ENCODE peak calls at places on chromosome 3, in seven cellular contexts. One of them, this sample, is unnamed.

GRCh38 chr3:126266291-126266840 is 86.0 kb upstream of the ALDH1L1 start:
- DNase-seq in activated naive CD4-positive, alpha-beta T cell treated with anti-CD3 and anti-CD28 coated beads, Interleukin-2, amount 10 ng/mL, durations not matched to agents 7 days and 5 days: no peak
- DNase-seq in GM04503: no peak
- DNase-seq in cardiac muscle cell: no peak
- DNase-seq in IMR-90: peak; percentile 10
- DNase-seq in PC-3: no peak
- DNase-seq in GM10248: no peak
- DNase-seq in this sample: no peak

GRCh38 chr3:139358857-139359562 is 15.2 kb downstream of the MRPS22 start:
- DNase-seq in activated naive CD4-positive, alpha-beta T cell treated with anti-CD3 and anti-CD28 coated beads, Interleukin-2, amount 10 ng/mL, durations not matched to agents 7 days and 5 days: no peak
- DNase-seq in GM04503: no peak
- DNase-seq in cardiac muscle cell: no peak
- DNase-seq in IMR-90: no peak
- DNase-seq in PC-3: no peak
- DNase-seq in GM10248: no peak
- DNase-seq in this sample: no peak

GRCh38 chr3:56737001-56737400 is 53.9 kb upstream of the TASOR start:
- DNase-seq in activated naive CD4-positive, alpha-beta T cell treated with anti-CD3 and anti-CD28 coated beads, Interleukin-2, amount 10 ng/mL, durations not matched to agents 7 days and 5 days: no peak
- DNase-seq in GM04503: no peak
- DNase-seq in cardiac muscle cell: no peak
- DNase-seq in IMR-90: no peak
- DNase-seq in PC-3: no peak
- DNase-seq in GM10248: no peak
- DNase-seq in this sample: no peak

GRCh38 chr3:11228041-11228440 is 44.2 kb upstream of the ATG7 start:
- DNase-seq in activated naive CD4-positive, alpha-beta T cell treated with anti-CD3 and anti-CD28 coated beads, Interleukin-2, amount 10 ng/mL, durations not matched to agents 7 days and 5 days: no peak
- DNase-seq in GM04503: no peak
- DNase-seq in cardiac muscle cell: no peak
- DNase-seq in IMR-90: no peak
- DNase-seq in PC-3: no peak
- DNase-seq in GM10248: no peak
- DNase-seq in this sample: no peak

GRCh38 chr3:142210144-142210543 is 15.2 kb downstream of the GK5 start:
- DNase-seq in activated naive CD4-positive, alpha-beta T cell treated with anti-CD3 and anti-CD28 coated beads, Interleukin-2, amount 10 ng/mL, durations not matched to agents 7 days and 5 days: no peak
- DNase-seq in GM04503: no peak
- DNase-seq in cardiac muscle cell: no peak
- DNase-seq in IMR-90: no peak
- DNase-seq in PC-3: no peak
- DNase-seq in GM10248: no peak
- DNase-seq in this sample: no peak

GRCh38 chr3:129001817-129002572 is 891 bp downstream of the EFCC1 start:
- DNase-seq in activated naive CD4-positive, alpha-beta T cell treated with anti-CD3 and anti-CD28 coated beads, Interleukin-2, amount 10 ng/mL, durations not matched to agents 7 days and 5 days: peak; percentile 61
- DNase-seq in GM04503: no peak
- DNase-seq in cardiac muscle cell: peak; percentile 51
- DNase-seq in IMR-90: no peak
- DNase-seq in PC-3: no peak
- DNase-seq in GM10248: no peak
- DNase-seq in this sample: no peak

GRCh38 chr3:173891272-173892100 is 493.9 kb downstream of the NLGN1 start:
- DNase-seq in activated naive CD4-positive, alpha-beta T cell treated with anti-CD3 and anti-CD28 coated beads, Interleukin-2, amount 10 ng/mL, durations not matched to agents 7 days and 5 days: no peak
- DNase-seq in GM04503: no peak
- DNase-seq in cardiac muscle cell: no peak
- DNase-seq in IMR-90: no peak
- DNase-seq in PC-3: peak; percentile 29
- DNase-seq in GM10248: no peak
- DNase-seq in this sample: no peak

GRCh38 chr3:126340943-126341754 is 16.1 kb downstream of the KLF15 start:
- DNase-seq in activated naive CD4-positive, alpha-beta T cell treated with anti-CD3 and anti-CD28 coated beads, Interleukin-2, amount 10 ng/mL, durations not matched to agents 7 days and 5 days: no peak
- DNase-seq in GM04503: no peak
- DNase-seq in cardiac muscle cell: no peak
- DNase-seq in IMR-90: no peak
- DNase-seq in PC-3: no peak
- DNase-seq in GM10248: no peak
- DNase-seq in this sample: no peak

GRCh38 chr3:73681610-73682009 is 56.9 kb upstream of the PDZRN3 start:
- DNase-seq in activated naive CD4-positive, alpha-beta T cell treated with anti-CD3 and anti-CD28 coated beads, Interleukin-2, amount 10 ng/mL, durations not matched to agents 7 days and 5 days: no peak
- DNase-seq in GM04503: no peak
- DNase-seq in cardiac muscle cell: no peak
- DNase-seq in IMR-90: peak; percentile 85
- DNase-seq in PC-3: no peak
- DNase-seq in GM10248: no peak
- DNase-seq in this sample: no peak

GRCh38 chr3:72446406-72447058 is 401.7 kb downstream of the SHQ1 start:
- DNase-seq in activated naive CD4-positive, alpha-beta T cell treated with anti-CD3 and anti-CD28 coated beads, Interleukin-2, amount 10 ng/mL, durations not matched to agents 7 days and 5 days: no peak
- DNase-seq in GM04503: no peak
- DNase-seq in cardiac muscle cell: peak; percentile 46
- DNase-seq in IMR-90: peak; percentile 18
- DNase-seq in PC-3: peak; percentile 49
- DNase-seq in GM10248: no peak
- DNase-seq in this sample: no peak

This sample was measured in Jurkat, Clone E6-1.